ENCODE peak calls at places on chromosomes 16 and 17, in eight cellular contexts. One of them, this sample, is unnamed.

GRCh38 chr17:82097187-82097918 is 683 bp downstream of the FASN start:
- DNase-seq in OCI-LY7: peak; percentile 58
- DNase-seq in HCT116: no peak
- DNase-seq in A549: peak; percentile 63
- DNase-seq in GM12878: no peak
- DNase-seq in IMR-90: peak; percentile 64
- DNase-seq in fibroblast of lung: peak; percentile 58
- DNase-seq in H1: no peak
- DNase-seq in this sample: peak; percentile 80

GRCh38 chr17:4903051-4903818 is at the start of gene CHRNE:
- DNase-seq in OCI-LY7: peak; percentile 85
- DNase-seq in HCT116: peak; percentile 87
- DNase-seq in A549: peak; percentile 58
- DNase-seq in GM12878: peak; percentile 37
- DNase-seq in IMR-90: peak; percentile 79
- DNase-seq in fibroblast of lung: peak; percentile 68
- DNase-seq in H1: peak; percentile 91
- DNase-seq in this sample: peak; percentile 94

GRCh38 chr17:72370819-72371218 is 250.0 kb downstream of the SOX9 start:
- DNase-seq in OCI-LY7: no peak
- DNase-seq in HCT116: no peak
- DNase-seq in A549: peak; percentile 60
- DNase-seq in GM12878: no peak
- DNase-seq in IMR-90: peak; percentile 88
- DNase-seq in fibroblast of lung: peak; percentile 81
- DNase-seq in H1: no peak
- DNase-seq in this sample: no peak

GRCh38 chr17:2172447-2172938 is 117.6 kb downstream of the HIC1 start:
- DNase-seq in OCI-LY7: no peak
- DNase-seq in HCT116: no peak
- DNase-seq in A549: no peak
- DNase-seq in GM12878: no peak
- DNase-seq in IMR-90: peak; percentile 92
- DNase-seq in fibroblast of lung: peak; percentile 91
- DNase-seq in H1: no peak
- DNase-seq in this sample: no peak

GRCh38 chr16:30002614-30003346 is 6.7 kb downstream of the INO80E start:
- DNase-seq in OCI-LY7: no peak
- DNase-seq in HCT116: no peak
- DNase-seq in A549: no peak
- DNase-seq in GM12878: no peak
- DNase-seq in IMR-90: no peak
- DNase-seq in fibroblast of lung: no peak
- DNase-seq in H1: no peak
- DNase-seq in this sample: no peak

GRCh38 chr17:19470529-19471261 is 59.7 kb downstream of the RNF112 start:
- DNase-seq in OCI-LY7: no peak
- DNase-seq in HCT116: no peak
- DNase-seq in A549: no peak
- DNase-seq in GM12878: no peak
- DNase-seq in IMR-90: peak; percentile 56
- DNase-seq in fibroblast of lung: no peak
- DNase-seq in H1: peak; percentile 63
- DNase-seq in this sample: no peak

GRCh38 chr17:44314869-44315661 is 6.7 kb downstream of the RUNDC3A start:
- DNase-seq in OCI-LY7: peak; percentile 42
- DNase-seq in HCT116: no peak
- DNase-seq in A549: peak; percentile 93
- DNase-seq in GM12878: no peak
- DNase-seq in IMR-90: no peak
- DNase-seq in fibroblast of lung: no peak
- DNase-seq in H1: peak; percentile 81
- DNase-seq in this sample: peak; percentile 72

GRCh38 chr17:83012161-83012800 is 67.1 kb upstream of the METRNL start:
- DNase-seq in OCI-LY7: no peak
- DNase-seq in HCT116: no peak
- DNase-seq in A549: no peak
- DNase-seq in GM12878: no peak
- DNase-seq in IMR-90: no peak
- DNase-seq in fibroblast of lung: no peak
- DNase-seq in H1: peak; percentile 32
- DNase-seq in this sample: no peak

GRCh38 chr17:29709861-29710849 is 87.4 kb upstream of the CORO6 start:
- DNase-seq in OCI-LY7: no peak
- DNase-seq in HCT116: no peak
- DNase-seq in A549: no peak
- DNase-seq in GM12878: no peak
- DNase-seq in IMR-90: peak; percentile 52
- DNase-seq in fibroblast of lung: peak; percentile 13
- DNase-seq in H1: no peak
- DNase-seq in this sample: peak; percentile 93

GRCh38 chr16:24668481-24669001 is 60.9 kb upstream of the TNRC6A start:
- DNase-seq in OCI-LY7: no peak
- DNase-seq in HCT116: no peak
- DNase-seq in A549: no peak
- DNase-seq in GM12878: no peak
- DNase-seq in IMR-90: peak; percentile 65
- DNase-seq in fibroblast of lung: peak; percentile 87
- DNase-seq in H1: no peak
- DNase-seq in this sample: no peak

DNA sequence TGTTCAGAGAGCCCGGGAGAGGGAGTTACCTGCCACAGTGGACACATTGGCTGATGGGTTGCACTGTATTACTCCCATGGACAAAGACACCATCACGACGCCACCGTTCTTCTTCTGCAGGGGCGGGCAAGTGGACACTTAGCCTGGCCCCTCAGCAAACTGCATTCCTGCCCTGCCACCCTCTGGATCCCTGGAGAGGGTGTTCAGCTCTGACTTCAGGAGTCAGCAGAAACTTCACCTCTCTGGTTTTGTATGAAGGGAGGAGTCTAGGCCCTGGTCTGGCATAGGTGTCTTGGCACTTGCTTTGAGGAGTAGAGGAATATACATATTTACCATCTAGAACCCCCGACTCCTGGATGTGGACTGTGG is 9.3 kb downstream of the DPEP2 start:
- DNase-seq in OCI-LY7: no peak
- DNase-seq in HCT116: no peak
- DNase-seq in A549: no peak
- DNase-seq in GM12878: no peak
- DNase-seq in IMR-90: no peak
- DNase-seq in fibroblast of lung: no peak
- DNase-seq in H1: no peak
- DNase-seq in this sample: no peak
- H3K4me2 ChIP-seq in OCI-LY7: no peak overlapping the region
- H3K4me2 ChIP-seq in HCT116: no peak overlapping the region
- H3K4me2 ChIP-seq in A549: no peak overlapping the region
- H3K4me2 ChIP-seq in GM12878: peak overlapping the region; percentile 27
- H3K4me2 ChIP-seq in IMR-90: no peak overlapping the region
- H3K4me2 ChIP-seq in fibroblast of lung: no peak overlapping the region
- H3K4me2 ChIP-seq in H1: no peak overlapping the region
- H3K4me2 ChIP-seq in this sample: no peak overlapping the region

GRCh38 chr16:70761656-70762055 is 39.3 kb downstream of the VAC14 start:
- DNase-seq in OCI-LY7: no peak
- DNase-seq in HCT116: no peak
- DNase-seq in A549: no peak
- DNase-seq in GM12878: no peak
- DNase-seq in IMR-90: no peak
- DNase-seq in fibroblast of lung: no peak
- DNase-seq in H1: no peak
- DNase-seq in this sample: no peak
- H3K4me2 ChIP-seq in OCI-LY7: no peak overlapping the region
- H3K4me2 ChIP-seq in HCT116: peak overlapping the region; percentile 61
- H3K4me2 ChIP-seq in A549: peak overlapping the region; percentile 79
- H3K4me2 ChIP-seq in GM12878: no peak overlapping the region
- H3K4me2 ChIP-seq in IMR-90: no peak overlapping the region
- H3K4me2 ChIP-seq in fibroblast of lung: no peak overlapping the region
- H3K4me2 ChIP-seq in H1: no peak overlapping the region
- H3K4me2 ChIP-seq in this sample: no peak overlapping the region

DNA sequence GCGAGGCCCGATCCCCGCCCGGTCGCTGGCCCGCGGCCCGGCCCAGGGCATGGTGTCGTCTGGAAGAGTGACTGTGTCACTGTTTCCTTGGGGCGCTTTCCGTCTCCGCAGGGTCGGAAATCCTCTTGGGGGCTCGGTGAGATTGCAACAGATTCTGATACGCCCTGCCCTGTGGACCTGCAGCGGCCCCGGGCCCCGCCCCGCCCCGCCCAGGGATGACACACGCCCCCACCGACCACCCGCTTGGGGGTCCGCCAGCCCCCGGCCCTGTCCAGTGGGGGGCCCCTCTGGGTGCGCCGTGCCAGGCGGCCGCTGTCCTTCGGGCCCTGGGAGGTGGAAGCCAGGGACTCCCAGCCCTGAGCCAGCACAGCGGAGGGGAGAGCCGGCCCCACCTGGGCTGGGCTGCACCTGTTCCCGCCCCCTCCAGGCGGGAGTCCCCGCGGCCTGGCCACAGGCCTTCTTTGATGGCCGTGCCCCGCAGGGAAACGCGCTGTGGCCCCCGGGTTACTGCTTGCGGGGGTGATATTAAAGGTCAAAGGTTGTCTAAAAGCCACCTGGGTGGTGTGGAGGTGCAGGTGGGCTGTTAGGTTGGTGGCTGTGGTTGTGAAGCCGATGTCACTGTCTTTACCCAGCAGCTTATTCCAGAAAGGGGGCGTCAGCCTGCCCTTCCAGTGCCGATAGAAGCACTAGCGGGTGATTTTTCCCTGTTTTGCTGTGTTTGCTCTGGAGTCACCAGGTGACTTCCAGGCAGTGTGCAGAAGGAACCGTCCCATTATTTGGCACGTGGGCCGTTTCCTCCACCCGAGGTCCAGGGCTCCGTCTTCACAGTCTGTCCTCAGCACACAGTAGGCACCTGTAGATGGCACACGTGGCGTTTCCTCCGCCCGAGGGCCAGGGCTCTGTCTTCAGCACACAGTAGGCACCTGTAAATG is 752 bp downstream of the TBC1D24 start:
- DNase-seq in OCI-LY7: peak; percentile 62
- DNase-seq in HCT116: no peak
- DNase-seq in A549: peak; percentile 21
- DNase-seq in GM12878: no peak
- DNase-seq in IMR-90: no peak
- DNase-seq in fibroblast of lung: no peak
- DNase-seq in H1: peak; percentile 75
- DNase-seq in this sample: no peak
- H3K4me2 ChIP-seq in OCI-LY7: peak overlapping the region; percentile 77
- H3K4me2 ChIP-seq in HCT116: peak overlapping the region; percentile 94
- H3K4me2 ChIP-seq in A549: peak overlapping the region; percentile 100
- H3K4me2 ChIP-seq in GM12878: peak overlapping the region; percentile 86
- H3K4me2 ChIP-seq in IMR-90: peak overlapping the region; percentile 74
- H3K4me2 ChIP-seq in fibroblast of lung: peak overlapping the region; percentile 71
- H3K4me2 ChIP-seq in H1: peak overlapping the region; percentile 83
- H3K4me2 ChIP-seq in this sample: peak overlapping the region; percentile 97

GRCh38 chr17:34153988-34154387 is 101.1 kb upstream of the CCL2 start:
- DNase-seq in OCI-LY7: no peak
- DNase-seq in HCT116: no peak
- DNase-seq in A549: no peak
- DNase-seq in GM12878: no peak
- DNase-seq in IMR-90: no peak
- DNase-seq in fibroblast of lung: no peak
- DNase-seq in H1: no peak
- DNase-seq in this sample: no peak

GRCh38 chr17:34156741-34157589 is 98.1 kb upstream of the CCL2 start:
- DNase-seq in OCI-LY7: no peak
- DNase-seq in HCT116: no peak
- DNase-seq in A549: no peak
- DNase-seq in GM12878: no peak
- DNase-seq in IMR-90: no peak
- DNase-seq in fibroblast of lung: no peak
- DNase-seq in H1: peak; percentile 79
- DNase-seq in this sample: no peak

GRCh38 chr17:34156401-34156740 is 98.7 kb upstream of the CCL2 start:
- DNase-seq in OCI-LY7: no peak
- DNase-seq in HCT116: no peak
- DNase-seq in A549: no peak
- DNase-seq in GM12878: no peak
- DNase-seq in IMR-90: no peak
- DNase-seq in fibroblast of lung: no peak
- DNase-seq in H1: no peak
- DNase-seq in this sample: no peak

GRCh38 chr17:34154916-34155730 is 100.0 kb upstream of the CCL2 start:
- DNase-seq in OCI-LY7: no peak
- DNase-seq in HCT116: no peak
- DNase-seq in A549: no peak
- DNase-seq in GM12878: no peak
- DNase-seq in IMR-90: no peak
- DNase-seq in fibroblast of lung: no peak
- DNase-seq in H1: no peak
- DNase-seq in this sample: no peak

DNA sequence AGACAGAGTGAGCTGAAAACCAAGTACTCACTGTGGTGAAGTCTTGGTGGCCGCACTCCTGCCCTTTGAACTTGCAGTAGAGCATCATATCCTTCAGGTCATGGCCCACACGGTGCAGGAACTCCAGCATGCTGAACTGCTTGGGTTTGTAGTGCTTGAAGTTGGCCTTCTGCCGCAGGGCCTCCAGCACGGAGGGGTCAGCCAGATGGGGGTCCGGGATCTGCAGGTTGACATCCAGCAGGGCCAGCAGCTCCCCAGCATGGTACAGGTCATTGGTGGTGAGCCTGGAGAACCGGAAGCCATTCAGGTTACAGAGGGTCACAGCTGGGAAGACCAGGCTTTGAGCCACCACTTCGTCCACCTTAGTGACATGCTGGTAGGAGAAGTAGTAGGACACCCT is 99.1 kb upstream of the CCL2 start:
- DNase-seq in OCI-LY7: no peak
- DNase-seq in HCT116: no peak
- DNase-seq in A549: no peak
- DNase-seq in GM12878: no peak
- DNase-seq in IMR-90: no peak
- DNase-seq in fibroblast of lung: no peak
- DNase-seq in H1: no peak
- DNase-seq in this sample: no peak
- H3K4me2 ChIP-seq in OCI-LY7: no peak overlapping the region
- H3K4me2 ChIP-seq in HCT116: no peak overlapping the region
- H3K4me2 ChIP-seq in A549: no peak overlapping the region
- H3K4me2 ChIP-seq in GM12878: no peak overlapping the region
- H3K4me2 ChIP-seq in IMR-90: no peak overlapping the region
- H3K4me2 ChIP-seq in fibroblast of lung: no peak overlapping the region
- H3K4me2 ChIP-seq in H1: peak overlapping the region; percentile 82
- H3K4me2 ChIP-seq in this sample: no peak overlapping the region